ENCODE peak calls at places on chromosomes 12 and 14, in six cellular contexts. P is amygdala; B is testis; L is cardiac fibroblast; E is neural crest cell; R is activated CD4-positive, alpha-beta T cell treated with anti-CD3 and anti-CD28 coated beads for 36 hours. F is an unnamed sample.

GRCh38 chr12:109463776-109464175 is 13.3 kb downstream of the KCTD10 start:
- DNase-seq in R (no peak), P (no peak), B (no peak), L (peak; percentile 30), E (no peak), F (no peak)

GRCh38 chr12:117188961-117189724 is 1.1 kb downstream of the FBXO21 start:
- DNase-seq in B (peak; percentile 49), P (no peak), E (no peak), L (peak; percentile 61), R (no peak), F (peak; percentile 75)

GRCh38 chr14:103736546-103737431 is 21.2 kb downstream of the ZFYVE21 start:
- DNase-seq in L (no peak), B (peak; percentile 77), R (no peak), P (no peak), E (no peak), F (no peak)

GRCh38 chr12:93853698-93854478 is 176.7 kb downstream of the CRADD start:
- DNase-seq in E (no peak), P (no peak), B (no peak), R (no peak), L (no peak), F (no peak)

GRCh38 chr12:27143676-27144075 is 61.3 kb upstream of the C12orf71 start:
- DNase-seq in B (no peak), R (no peak), P (no peak), E (no peak), L (no peak), F (no peak)

GRCh38 chr14:34710006-34710405 is 4.4 kb downstream of the CFL2 start:
- DNase-seq in E (no peak), B (no peak), R (no peak), L (no peak), P (no peak), F (peak; percentile 28)

GRCh38 chr14:78232666-78233065 is 62.5 kb downstream of the NRXN3 start:
- DNase-seq in E (no peak), P (no peak), B (no peak), L (no peak), R (no peak), F (no peak)

GRCh38 chr12:63917864-63918742 is 73.6 kb downstream of the SRGAP1 start:
- DNase-seq in E (no peak), P (no peak), L (peak; percentile 100), B (no peak), R (no peak), F (no peak)

GRCh38 chr14:102945346-102946130 is 23.1 kb downstream of the AMN start:
- DNase-seq in B (no peak), P (no peak), E (no peak), L (no peak), R (no peak), F (no peak)

GRCh38 chr14:92470215-92470614 is 43.4 kb upstream of the RIN3 start:
- DNase-seq in B (no peak), L (peak; percentile 56), E (no peak), R (no peak), P (no peak), F (no peak)

GRCh38 chr14:98244966-98245569 is 1026.9 kb downstream of the BCL11B start:
- DNase-seq in P (no peak), R (no peak), B (no peak), E (no peak), L (no peak), F (no peak)

GRCh38 chr12:12528361-12529092 is 34.1 kb downstream of the DUSP16 start:
- DNase-seq in R (no peak), E (no peak), L (no peak), P (no peak), B (no peak), F (no peak)

GRCh38 chr12:93979189-93979588 is 169.2 kb upstream of the PLXNC1 start:
- DNase-seq in R (peak; percentile 43), P (no peak), E (no peak), L (peak; percentile 73), B (peak; percentile 31), F (no peak)

GRCh38 chr14:53032161-53032803 is 81.4 kb upstream of the FERMT2 start:
- DNase-seq in E (no peak), R (no peak), L (peak; percentile 93), B (peak; percentile 48), P (no peak), F (peak; percentile 58)

GRCh38 chr14:64942531-64943111 is at the start of gene GPX2:
- DNase-seq in L (no peak), P (no peak), R (no peak), B (no peak), E (no peak), F (no peak)

GRCh38 chr12:122990561-122990960 is 10.1 kb downstream of the ARL6IP4 start:
- DNase-seq in B (no peak), L (no peak), E (no peak), R (no peak), P (no peak), F (no peak)

GRCh38 chr14:82385043-82385442 is 851.4 kb upstream of the SEL1L start:
- DNase-seq in R (no peak), P (no peak), B (no peak), E (no peak), L (no peak), F (no peak)

GRCh38 chr12:116236986-116237385 is 40.5 kb downstream of the MED13L start:
- DNase-seq in L (no peak), P (no peak), E (no peak), R (no peak), B (no peak), F (no peak)

GRCh38 chr14:21476526-21476924 is 234 bp downstream of the RAB2B start:
- DNase-seq in E (no peak), L (no peak), B (no peak), P (no peak), R (peak; percentile 90), F (no peak)

GRCh38 chr14:61638595-61639391 is 56.5 kb upstream of the HIF1A start:
- DNase-seq in B (no peak), L (no peak), P (no peak), E (no peak), R (no peak), F (no peak)

GRCh38 chr12:117155278-117156060 is 34.8 kb downstream of the FBXO21 start:
- DNase-seq in L (peak; percentile 46), E (peak; percentile 38), P (no peak), B (peak; percentile 93), R (peak; percentile 90), F (no peak)

GRCh38 chr14:95314609-95315008 is 5.1 kb downstream of the CLMN start:
- DNase-seq in B (no peak), R (peak; percentile 79), P (no peak), E (no peak), L (peak; percentile 52), F (no peak)

GRCh38 chr12:18264581-18265075 is 3.3 kb downstream of the PIK3C2G start:
- DNase-seq in E (no peak), R (no peak), B (no peak), L (no peak), P (no peak), F (no peak)

GRCh38 chr12:116076399-116076798 is 201.1 kb downstream of the MED13L start:
- DNase-seq in B (no peak), L (peak; percentile 28), E (no peak), R (no peak), P (no peak), F (no peak)

GRCh38 chr14:51490205-51490604 is 161.5 kb upstream of the FRMD6 start:
- DNase-seq in E (no peak), P (no peak), R (no peak), L (peak; percentile 65), B (no peak), F (no peak)

GRCh38 chr14:31263485-31264133 is 56.0 kb upstream of the HECTD1 start:
- DNase-seq in P (no peak), R (no peak), E (no peak), B (peak; percentile 46), L (peak; percentile 99), F (peak; percentile 11)

GRCh38 chr12:40580346-40580745 is 111.9 kb upstream of the CNTN1 start:
- DNase-seq in R (no peak), L (no peak), B (no peak), E (no peak), P (no peak), F (peak; percentile 5)

GRCh38 chr12:115799610-115800009 is 477.9 kb downstream of the MED13L start:
- DNase-seq in B (no peak), L (no peak), R (no peak), P (no peak), E (no peak), F (no peak)